ENCODE peak calls at places on chromosomes 3 and 15, in ten cellular contexts. Z, H, G, P, N, U, D, I, V and E are unnamed samples.

GRCh38 chr15:51647128-51647562 is 24.6 kb upstream of the DMXL2 start:
- DNase-seq in Z (peak), H (peak), G (peak), P (no peak), N (no peak), U (peak), D (peak), I (no peak), V (peak), E (peak)

GRCh38 chr15:80727196-80727595 is 32.1 kb downstream of the ABHD17C start:
- DNase-seq in Z (no peak), H (peak), G (no peak), P (no peak), N (no peak), U (no peak), D (no peak), I (no peak), V (no peak), E (no peak)

GRCh38 chr3:24069045-24069444 is 124.0 kb downstream of the NR1D2 start:
- DNase-seq in Z (no peak), H (no peak), G (no peak), P (no peak), N (no peak), U (no peak), D (no peak), I (no peak), V (peak), E (no peak)

GRCh38 chr15:50463423-50464358 is 39.5 kb downstream of the USP8 start:
- DNase-seq in Z (no peak), H (peak), G (no peak), P (no peak), N (no peak), U (no peak), D (no peak), I (no peak), V (peak), E (no peak)

GRCh38 chr3:171876651-171877272 is 33.6 kb downstream of the TMEM212 start:
- DNase-seq in Z (peak), H (peak), G (no peak), P (no peak), N (no peak), U (no peak), D (no peak), I (no peak), V (peak), E (peak)

GRCh38 chr3:122793568-122794416 is at the start of gene HSPBAP1:
- DNase-seq in Z (peak), H (peak), G (peak), P (peak), N (peak), U (peak), D (peak), I (peak), V (peak), E (peak)

GRCh38 chr3:168165390-168166269 is 69.9 kb upstream of the GOLIM4 start:
- DNase-seq in Z (peak), H (peak), G (peak), P (peak), N (peak), U (peak), D (peak), I (no peak), V (peak), E (peak)

GRCh38 chr3:12522721-12523120 is 22.6 kb downstream of the MKRN2OS start:
- DNase-seq in Z (no peak), H (no peak), G (peak), P (no peak), N (no peak), U (peak), D (no peak), I (no peak), V (no peak), E (no peak)

GRCh38 chr3:27978440-27978839 is 256.3 kb upstream of the EOMES start:
- DNase-seq in Z (no peak), H (peak), G (no peak), P (no peak), N (no peak), U (no peak), D (no peak), I (no peak), V (no peak), E (no peak)

GRCh38 chr15:95603802-95604201 is 726.7 kb upstream of the NR2F2 start:
- DNase-seq in Z (no peak), H (peak), G (no peak), P (no peak), N (no peak), U (no peak), D (no peak), I (no peak), V (peak), E (no peak)

GRCh38 chr3:126133606-126134005 is 46.8 kb downstream of the ALDH1L1 start:
- DNase-seq in Z (no peak), H (no peak), G (peak), P (no peak), N (peak), U (no peak), D (peak), I (peak), V (no peak), E (no peak)

GRCh38 chr3:49199900-49200281 is 28.5 kb downstream of the KLHDC8B start:
- DNase-seq in Z (no peak), H (no peak), G (no peak), P (no peak), N (no peak), U (no peak), D (no peak), I (peak), V (peak), E (no peak)

GRCh38 chr3:49198161-49198560 is 26.8 kb downstream of the KLHDC8B start:
- DNase-seq in Z (no peak), H (no peak), G (no peak), P (no peak), N (no peak), U (no peak), D (no peak), I (no peak), V (no peak), E (no peak)

GRCh38 chr3:49205154-49205788 is 33.9 kb downstream of the KLHDC8B start:
- DNase-seq in Z (no peak), H (no peak), G (no peak), P (no peak), N (no peak), U (no peak), D (no peak), I (no peak), V (no peak), E (no peak)

GRCh38 chr3:49198611-49199230 is 27.3 kb downstream of the KLHDC8B start:
- DNase-seq in Z (no peak), H (no peak), G (no peak), P (no peak), N (no peak), U (no peak), D (no peak), I (peak), V (no peak), E (no peak)

GRCh38 chr3:49199244-49199899 is 28.0 kb downstream of the KLHDC8B start:
- DNase-seq in Z (peak), H (peak), G (peak), P (peak), N (peak), U (peak), D (peak), I (peak), V (peak), E (peak)
- H3K4me3 ChIP-seq in Z (no peak), H (peak), G (peak), P (peak), N (peak), U (peak), D (peak), I (no peak), V (no peak), E (peak)

GRCh38 chr3:129834580-129834979 is 58.9 kb downstream of the TMCC1 start:
- DNase-seq in Z (no peak), H (no peak), G (no peak), P (no peak), N (no peak), U (no peak), D (no peak), I (no peak), V (peak), E (no peak)

GRCh38 chr3:129824926-129825541 is 68.5 kb downstream of the TMCC1 start:
- DNase-seq in Z (peak), H (peak), G (no peak), P (peak), N (no peak), U (peak), D (peak), I (no peak), V (peak), E (no peak)

GRCh38 chr3:129831503-129831902 is 62.0 kb downstream of the TMCC1 start:
- DNase-seq in Z (no peak), H (no peak), G (no peak), P (no peak), N (no peak), U (no peak), D (no peak), I (no peak), V (no peak), E (no peak)

GRCh38 chr3:129827765-129828164 is 65.7 kb downstream of the TMCC1 start:
- DNase-seq in Z (no peak), H (no peak), G (no peak), P (no peak), N (no peak), U (no peak), D (peak), I (no peak), V (no peak), E (no peak)

GRCh38 chr3:129829640-129830039 is 63.9 kb downstream of the TMCC1 start:
- DNase-seq in Z (peak), H (peak), G (peak), P (peak), N (peak), U (no peak), D (peak), I (no peak), V (peak), E (peak)
- H3K4me3 ChIP-seq in Z (no peak), H (no peak), G (no peak), P (no peak), N (no peak), U (no peak), D (no peak), I (no peak), V (no peak), E (no peak)

GRCh38 chr15:76333720-76334437 is 2.7 kb upstream of the ISL2 start:
- DNase-seq in Z (peak), H (no peak), G (no peak), P (no peak), N (no peak), U (no peak), D (no peak), I (no peak), V (no peak), E (no peak)

GRCh38 chr15:76336254-76337046 is at the start of gene ISL2:
- DNase-seq in Z (peak), H (peak), G (no peak), P (peak), N (no peak), U (peak), D (peak), I (peak), V (peak), E (peak)

GRCh38 chr15:76334438-76335004 is 2.1 kb upstream of the ISL2 start:
- DNase-seq in Z (no peak), H (no peak), G (no peak), P (no peak), N (no peak), U (no peak), D (no peak), I (no peak), V (no peak), E (no peak)

GRCh38 chr15:76335851-76336253 is 721 bp upstream of the ISL2 start:
- DNase-seq in Z (no peak), H (no peak), G (no peak), P (no peak), N (no peak), U (no peak), D (no peak), I (no peak), V (no peak), E (no peak)

DNA sequence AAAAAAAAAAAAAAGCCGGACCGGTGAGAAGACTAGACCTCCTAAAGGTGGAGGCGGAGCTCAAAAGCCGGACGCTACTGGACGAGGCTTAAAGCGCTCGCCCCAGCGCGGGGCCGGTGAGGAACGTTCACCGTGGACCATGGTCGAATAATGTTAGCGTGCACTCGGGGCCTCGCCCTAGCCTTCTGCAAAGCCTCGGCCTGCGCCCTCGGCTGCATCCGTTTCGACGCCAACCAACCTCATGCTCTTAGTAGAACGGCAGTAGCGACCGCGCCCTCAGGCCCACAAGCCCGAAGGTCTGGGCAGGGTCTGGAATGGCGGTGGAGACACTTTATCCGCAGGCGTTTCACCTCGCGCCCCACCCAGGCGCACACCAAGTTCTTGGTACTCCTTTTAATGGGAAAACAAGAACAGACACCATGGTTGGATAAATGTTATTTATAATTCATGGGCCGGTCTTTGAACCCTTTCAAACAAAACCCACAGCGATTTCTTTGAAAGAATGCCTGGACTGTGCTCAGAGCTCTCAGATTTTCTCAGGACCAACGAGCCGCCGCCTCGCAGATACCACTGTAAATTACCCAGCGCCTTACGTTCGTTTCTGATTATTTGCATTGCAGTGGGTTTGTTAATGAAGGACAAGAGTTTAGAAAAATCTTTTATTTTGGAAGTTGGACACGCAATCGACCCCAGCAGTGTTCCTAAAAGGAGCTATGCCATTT is 1.3 kb upstream of the ISL2 start:
- DNase-seq in Z (no peak), H (no peak), G (no peak), P (no peak), N (no peak), U (no peak), D (no peak), I (no peak), V (no peak), E (no peak)
- H3K4me3 ChIP-seq in Z (no peak), H (peak), G (peak), P (peak), N (no peak), U (no peak), D (peak), I (no peak), V (no peak), E (peak)

DNA sequence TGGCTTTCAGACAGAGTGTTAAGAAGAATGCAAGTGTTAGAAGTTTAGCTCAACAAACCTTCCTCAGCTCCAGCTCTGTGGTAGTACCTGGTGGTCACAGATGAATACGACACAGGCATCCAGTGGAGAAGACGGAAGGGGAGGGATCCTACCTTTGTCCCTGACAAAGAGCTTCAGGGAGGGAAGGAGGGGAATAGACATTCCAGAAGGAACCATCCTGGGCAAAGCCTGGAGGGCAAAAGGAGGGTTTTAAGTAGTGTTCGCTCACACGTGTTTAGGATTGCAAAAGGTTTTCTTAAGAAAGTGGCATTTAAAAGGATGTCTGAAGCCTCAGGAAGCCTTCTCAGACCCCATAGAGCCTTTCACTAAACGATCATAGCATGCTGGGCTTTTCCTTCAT is 2.8 kb downstream of the CHCHD4 start:
- DNase-seq in Z (no peak), H (no peak), G (no peak), P (peak), N (no peak), U (no peak), D (no peak), I (no peak), V (no peak), E (no peak)
- H3K4me3 ChIP-seq in Z (no peak), H (no peak), G (no peak), P (no peak), N (no peak), U (no peak), D (no peak), I (no peak), V (no peak), E (no peak)

DNA sequence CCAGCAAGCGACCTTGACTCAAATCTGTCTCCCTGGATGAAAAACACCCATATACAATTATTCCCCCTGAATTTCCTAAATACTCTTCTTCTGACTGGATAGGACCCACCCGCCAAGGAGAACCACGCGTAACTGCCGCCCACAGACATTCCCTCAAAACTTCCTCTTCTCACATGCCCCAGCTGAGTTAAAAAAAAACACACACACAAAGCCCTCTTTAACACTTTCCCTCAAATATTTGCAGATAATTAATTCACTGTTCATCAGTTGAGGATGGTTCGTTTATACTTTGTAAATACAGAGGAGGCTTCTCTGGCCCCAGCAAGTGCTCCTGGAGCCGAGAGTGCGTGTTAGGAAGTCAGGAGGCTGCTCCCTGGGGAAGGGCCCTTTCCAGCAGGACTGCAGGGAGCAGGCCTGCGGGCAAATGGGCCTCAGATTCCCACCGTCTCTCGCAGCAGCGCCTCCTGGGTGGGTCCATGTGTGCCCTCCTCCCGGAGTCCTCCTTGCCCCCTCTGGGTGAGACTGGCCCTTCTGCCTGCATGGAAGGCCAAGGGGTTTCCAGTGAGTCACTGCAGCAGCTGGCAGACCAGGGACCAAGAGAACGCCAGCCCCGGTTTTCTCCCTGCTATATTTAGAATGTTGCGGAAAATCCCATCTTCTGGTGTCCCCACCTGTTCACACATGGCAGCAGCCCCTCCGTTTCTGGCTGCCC is 46.8 kb downstream of the MGLL start:
- DNase-seq in Z (no peak), H (peak), G (peak), P (no peak), N (peak), U (no peak), D (no peak), I (peak), V (peak), E (peak)
- H3K4me3 ChIP-seq in Z (no peak), H (no peak), G (peak), P (no peak), N (no peak), U (no peak), D (no peak), I (no peak), V (no peak), E (no peak)

GRCh38 chr3:87167634-87168456 is 59.3 kb upstream of the CHMP2B start:
- DNase-seq in Z (peak), H (peak), G (no peak), P (peak), N (no peak), U (no peak), D (no peak), I (no peak), V (peak), E (peak)
- H3K4me3 ChIP-seq in Z (peak), H (peak), G (peak), P (no peak), N (peak), U (no peak), D (peak), I (peak), V (no peak), E (peak)

DNA sequence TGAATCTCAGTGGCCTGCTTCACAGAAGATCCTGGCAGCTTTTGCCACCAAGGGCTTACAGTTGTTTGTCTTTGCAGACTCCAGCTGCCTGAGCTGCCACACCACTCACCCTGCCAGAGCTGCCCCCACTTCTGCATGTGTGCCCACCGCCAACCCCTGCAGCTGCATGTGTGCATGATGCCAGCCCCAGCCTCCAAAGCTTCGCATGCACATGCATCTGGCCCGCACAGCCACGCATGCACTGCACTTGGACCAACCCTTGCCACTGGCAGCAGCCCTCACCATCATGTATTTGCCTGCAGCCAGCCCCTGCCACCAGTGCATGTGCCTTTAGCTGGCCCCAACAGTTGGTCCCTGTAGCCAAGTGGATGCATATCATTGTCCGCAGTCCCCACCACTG is 31.3 kb downstream of the CCDC54 start:
- DNase-seq in Z (no peak), H (no peak), G (no peak), P (no peak), N (no peak), U (no peak), D (no peak), I (no peak), V (no peak), E (no peak)
- H3K4me3 ChIP-seq in Z (no peak), H (no peak), G (no peak), P (no peak), N (no peak), U (no peak), D (no peak), I (no peak), V (no peak), E (no peak)